ENCODE peak calls at places on chromosomes 2 and 18, in four cellular contexts. O, P, D and F are unnamed samples.

GRCh38 chr2:119223521-119224390 is at the start of gene STEAP3:
- DNase-seq in O (no peak), P (peak), D (peak), F (peak)

GRCh38 chr18:7071600-7071999 is 46.0 kb downstream of the LAMA1 start:
- DNase-seq in O (no peak), P (no peak), D (no peak), F (no peak)

GRCh38 chr18:48123965-48124364 is 193.5 kb upstream of the SMAD2 start:
- DNase-seq in O (no peak), P (no peak), D (no peak), F (no peak)

GRCh38 chr2:118190365-118190916 is 102.2 kb downstream of the INSIG2 start:
- DNase-seq in O (no peak), P (no peak), D (no peak), F (no peak)

GRCh38 chr18:31386683-31387082 is 10.1 kb downstream of the DSG4 start:
- DNase-seq in O (no peak), P (no peak), D (no peak), F (no peak)

GRCh38 chr2:219713110-219713509 is 85.7 kb downstream of the SLC4A3 start:
- DNase-seq in O (no peak), P (no peak), D (no peak), F (no peak)

GRCh38 chr2:98346259-98347236 is at the start of gene CNGA3:
- DNase-seq in O (no peak), P (no peak), D (peak), F (no peak)

GRCh38 chr2:39128919-39129391 is 8.1 kb upstream of the SOS1 start:
- DNase-seq in O (no peak), P (no peak), D (no peak), F (no peak)

GRCh38 chr18:68275616-68276015 is 439.3 kb downstream of the TMX3 start:
- DNase-seq in O (no peak), P (no peak), D (no peak), F (no peak)

GRCh38 chr2:164960159-164960558 is 4.8 kb upstream of the SLC38A11 start:
- DNase-seq in O (no peak), P (no peak), D (no peak), F (no peak)

GRCh38 chr2:142259356-142259755 is 128.5 kb upstream of the LRP1B start:
- DNase-seq in O (no peak), P (no peak), D (no peak), F (no peak)

DNA sequence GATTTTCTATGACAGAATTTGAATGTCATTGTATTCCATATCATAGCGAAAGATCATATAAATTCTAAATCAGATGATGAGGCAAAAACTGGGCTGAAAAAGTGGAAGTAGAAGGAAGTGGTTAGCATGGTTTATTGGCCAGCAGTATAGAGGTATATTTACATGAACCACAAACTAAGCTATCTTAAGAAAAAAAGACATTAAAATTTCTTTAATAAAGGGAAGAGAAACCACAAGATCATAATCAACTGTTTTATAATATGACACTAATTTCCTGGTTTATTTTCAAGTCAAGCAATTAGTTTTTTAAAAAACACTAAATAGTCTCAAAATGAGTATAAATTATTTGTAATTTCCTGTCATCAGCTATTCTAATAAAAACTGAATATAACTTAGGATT is 123.2 kb upstream of the LRP1B start:
- DNase-seq in O (no peak), P (no peak), D (no peak), F (no peak)
- H3K4me3 ChIP-seq in O (no peak), P (no peak), D (no peak), F (no peak)

DNA sequence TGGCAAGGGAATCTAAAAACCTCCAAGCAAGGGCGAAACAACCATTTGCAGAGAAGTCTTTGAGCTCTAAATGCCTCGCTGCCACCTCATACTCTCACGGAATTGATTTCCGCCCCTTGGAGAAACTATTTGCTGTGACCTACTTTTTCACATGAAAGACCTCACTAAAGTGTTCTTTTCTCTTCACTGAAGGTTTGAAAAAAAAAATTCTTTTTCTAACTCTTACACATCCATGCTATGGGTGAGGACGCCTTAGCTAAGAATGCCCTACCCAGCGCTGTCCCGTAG is 169.4 kb upstream of the FHL2 start:
- DNase-seq in O (no peak), P (no peak), D (no peak), F (no peak)
- TF ChIP-seq CTCF in O (no peak), P (no peak), D (no peak), F (no peak)

DNA sequence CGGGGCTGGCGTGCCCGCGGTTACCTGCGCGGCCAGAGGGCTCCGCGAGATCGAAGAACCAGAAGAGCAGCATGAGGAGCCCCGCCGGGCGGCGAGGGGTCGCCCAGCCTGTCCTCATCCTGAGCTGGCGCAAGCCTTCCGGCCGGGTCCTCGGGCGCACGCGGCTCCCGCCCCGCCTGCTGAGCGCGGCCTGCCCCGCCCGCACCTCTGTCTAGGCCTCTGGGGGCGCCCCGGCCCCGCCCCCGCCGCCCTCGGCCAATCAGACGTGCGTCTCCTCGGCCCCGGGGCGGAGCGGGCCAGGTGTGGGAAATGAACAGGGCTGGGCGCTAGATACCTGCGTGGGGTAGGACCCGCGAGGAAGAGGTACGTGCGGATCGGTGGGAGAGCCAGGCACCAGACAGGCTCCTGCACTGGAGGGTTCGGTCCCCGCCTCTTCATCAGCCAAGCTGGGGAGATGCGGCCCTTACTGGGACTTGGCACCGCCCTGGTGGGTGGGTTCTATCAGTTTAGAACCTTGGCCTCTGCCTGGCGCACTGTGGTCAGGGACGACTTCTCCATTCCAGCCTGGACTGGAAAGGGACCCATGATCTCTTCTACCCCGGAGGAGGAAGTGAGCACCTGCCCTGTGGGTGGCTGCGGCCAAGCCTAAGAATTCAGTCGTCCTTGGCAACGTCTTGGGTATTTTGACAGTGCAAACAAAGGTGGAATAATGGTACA is 106.7 kb upstream of the CD302 start:
- DNase-seq in O (no peak), P (peak), D (peak), F (peak)
- H3K4me3 ChIP-seq in O (peak), P (no peak), D (peak), F (peak)

GRCh38 chr2:170774074-170774473 is 3.9 kb downstream of the ERICH2 start:
- DNase-seq in O (no peak), P (no peak), D (no peak), F (no peak)

GRCh38 chr2:170770008-170770303 is 222 bp upstream of the ERICH2 start:
- DNase-seq in O (no peak), P (no peak), D (no peak), F (no peak)

GRCh38 chr2:170772295-170772694 is 2.1 kb downstream of the ERICH2 start:
- DNase-seq in O (no peak), P (no peak), D (no peak), F (no peak)

GRCh38 chr2:170771049-170771937 is 1.1 kb downstream of the ERICH2 start:
- DNase-seq in O (no peak), P (peak), D (no peak), F (no peak)

GRCh38 chr2:170770304-170771048 is at the start of gene ERICH2:
- DNase-seq in O (peak), P (peak), D (peak), F (peak)
- TF ChIP-seq CTCF in O (peak), P (peak), D (no peak), F (no peak)

DNA sequence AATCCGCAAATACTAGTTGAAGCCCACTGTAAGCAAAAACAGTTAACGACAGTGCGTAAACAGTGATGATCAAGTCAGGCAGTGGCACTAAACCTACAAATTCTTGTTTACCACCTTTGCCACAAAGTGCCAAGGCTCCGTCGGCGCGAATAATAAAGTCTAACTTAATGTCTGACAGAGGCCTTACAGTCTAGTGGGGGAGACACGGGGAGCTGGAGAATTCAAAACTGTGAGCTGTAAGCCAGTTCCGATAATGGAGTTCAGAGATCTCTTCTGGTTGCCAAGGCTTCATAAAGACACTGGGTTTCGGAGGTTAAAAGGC is 284 bp upstream of the EXOC6B start:
- DNase-seq in O (no peak), P (no peak), D (no peak), F (no peak)
- H3K4me3 ChIP-seq in O (peak), P (no peak), D (peak), F (no peak)

GRCh38 chr2:11354363-11355154 is 10.1 kb upstream of the ROCK2 start:
- DNase-seq in O (no peak), P (no peak), D (no peak), F (no peak)

GRCh38 chr2:11355194-11356053 is 11.0 kb upstream of the ROCK2 start:
- DNase-seq in O (no peak), P (no peak), D (no peak), F (no peak)

GRCh38 chr2:11359865-11360264 is 15.4 kb upstream of the ROCK2 start:
- DNase-seq in O (no peak), P (no peak), D (no peak), F (no peak)

GRCh38 chr2:11356760-11357159 is 12.3 kb upstream of the ROCK2 start:
- DNase-seq in O (no peak), P (peak), D (no peak), F (no peak)

GRCh38 chr2:11357428-11357972 is 13.1 kb upstream of the ROCK2 start:
- DNase-seq in O (no peak), P (peak), D (no peak), F (peak)
- TF ChIP-seq CTCF in O (no peak), P (no peak), D (no peak), F (no peak)

DNA sequence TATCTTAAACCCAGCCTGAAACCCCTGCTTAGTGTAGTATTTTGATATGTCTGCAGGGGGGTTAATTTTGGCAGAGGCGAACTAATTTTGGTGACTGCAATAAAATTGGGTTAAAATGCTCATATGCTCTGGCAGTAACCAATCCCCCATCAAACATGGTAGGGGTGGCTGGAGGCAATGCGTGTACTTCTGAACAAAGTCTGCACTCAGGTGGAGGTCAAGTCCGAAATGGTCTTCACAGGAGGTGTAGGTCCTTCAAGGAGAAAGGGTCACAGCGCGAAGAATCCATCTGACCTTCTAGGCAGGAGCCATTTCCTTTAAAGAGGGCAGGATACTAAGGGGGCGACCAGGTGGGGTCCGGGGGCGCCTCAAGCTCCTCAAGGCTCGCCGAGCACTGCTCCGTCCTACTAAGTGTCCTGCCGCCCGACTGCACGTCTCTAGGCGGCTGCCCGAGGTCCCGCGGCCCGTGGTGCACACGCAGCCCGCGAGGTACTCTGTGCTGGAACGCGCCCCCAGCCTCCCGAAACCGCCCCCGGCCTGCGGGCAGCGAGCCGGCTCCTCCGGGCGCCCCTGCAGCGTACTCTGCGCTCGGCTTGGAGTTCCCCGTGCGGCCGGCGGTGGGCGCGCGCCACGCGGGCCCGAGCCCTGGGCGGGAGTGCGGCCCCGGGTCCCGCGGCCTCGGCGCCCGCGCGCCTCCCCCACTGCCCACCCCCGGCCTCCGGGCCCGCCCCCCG is 1.7 kb upstream of the LDLRAD4 start:
- DNase-seq in O (no peak), P (peak), D (peak), F (no peak)
- H3K4me3 ChIP-seq in O (peak), P (no peak), D (peak), F (no peak)